ENCODE peak calls at places on chromosomes 2 and 18, in six cellular contexts. R is SK-N-SH, F is K562, W is H1, Y is HepG2, E is GM12892. M is an unnamed sample.

GRCh38 chr2:242051440-242051839 is 181.9 kb downstream of the RTP5 start:
- DNase-seq in R (no peak), F (no peak), W (no peak), Y (no peak), E (no peak), M (no peak)

GRCh38 chr2:65057391-65058052 is 1.3 kb downstream of the CEP68 start:
- DNase-seq in R (no peak), F (no peak), W (no peak), Y (peak), E (no peak), M (peak)

GRCh38 chr18:10131783-10132381 is 218.1 kb downstream of the VAPA start:
- DNase-seq in R (peak), F (no peak), W (no peak), Y (no peak), E (no peak), M (no peak)

GRCh38 chr2:237791977-237792727 is 6.4 kb upstream of the RBM44 start:
- DNase-seq in R (no peak), F (peak), W (peak), Y (peak), E (no peak), M (no peak)

GRCh38 chr18:48833701-48834394 is 116.9 kb downstream of the SMAD7 start:
- DNase-seq in R (no peak), F (no peak), W (no peak), Y (no peak), E (peak), M (peak)

GRCh38 chr2:239394346-239394945 is 6.4 kb downstream of the HDAC4 start:
- DNase-seq in R (no peak), F (no peak), W (no peak), Y (no peak), E (no peak), M (no peak)

GRCh38 chr2:111161971-111162370 is 41.3 kb downstream of the BCL2L11 start:
- DNase-seq in R (peak), F (no peak), W (no peak), Y (no peak), E (no peak), M (no peak)

GRCh38 chr2:201470821-201471731 is 19.5 kb downstream of the STRADB start:
- DNase-seq in R (no peak), F (no peak), W (no peak), Y (no peak), E (no peak), M (no peak)

GRCh38 chr2:118913805-118914645 is 28.0 kb upstream of the MARCO start:
- DNase-seq in R (no peak), F (no peak), W (no peak), Y (no peak), E (no peak), M (no peak)

GRCh38 chr2:118085173-118086023 is 2.9 kb upstream of the INSIG2 start:
- DNase-seq in R (no peak), F (no peak), W (no peak), Y (peak), E (no peak), M (no peak)

GRCh38 chr18:51890762-51891161 is 449.2 kb upstream of the DCC start:
- DNase-seq in R (no peak), F (no peak), W (no peak), Y (no peak), E (no peak), M (no peak)

GRCh38 chr2:219569041-219569440 is 2.3 kb downstream of the OBSL1 start:
- DNase-seq in R (no peak), F (no peak), W (no peak), Y (no peak), E (peak), M (no peak)

GRCh38 chr2:53356291-53356905 is 411.2 kb upstream of the CHAC2 start:
- DNase-seq in R (no peak), F (no peak), W (no peak), Y (no peak), E (no peak), M (no peak)
- TF ChIP-seq TAF1 in R (no peak), F (no peak), W (no peak), Y (no peak), E (no peak), M (no peak)

DNA sequence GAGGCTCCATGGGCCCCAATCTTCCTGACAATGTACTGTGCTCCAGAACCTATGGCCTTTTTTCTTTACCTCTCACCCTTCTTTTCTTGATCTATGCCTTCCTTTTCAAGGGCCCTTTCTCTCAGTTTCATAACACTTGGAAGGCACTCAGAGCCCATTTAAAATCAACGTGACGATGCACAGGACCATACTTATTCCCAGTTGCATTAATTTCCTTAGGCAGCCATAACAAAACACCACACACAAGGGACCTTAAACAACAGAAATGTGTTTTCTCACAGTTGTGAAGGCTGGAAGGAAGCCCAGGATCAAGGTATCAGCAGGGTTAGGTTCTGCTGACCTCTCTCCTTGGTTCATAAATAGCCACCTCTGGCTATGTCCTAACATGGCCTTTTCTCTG is 414.0 kb upstream of the TNP1 start:
- DNase-seq in R (no peak), F (no peak), W (no peak), Y (no peak), E (no peak), M (no peak)
- TF ChIP-seq POLR2AphosphoS5 in R (no peak), F (no peak), W (no peak), Y (no peak), E (no peak), M (no peak)

DNA sequence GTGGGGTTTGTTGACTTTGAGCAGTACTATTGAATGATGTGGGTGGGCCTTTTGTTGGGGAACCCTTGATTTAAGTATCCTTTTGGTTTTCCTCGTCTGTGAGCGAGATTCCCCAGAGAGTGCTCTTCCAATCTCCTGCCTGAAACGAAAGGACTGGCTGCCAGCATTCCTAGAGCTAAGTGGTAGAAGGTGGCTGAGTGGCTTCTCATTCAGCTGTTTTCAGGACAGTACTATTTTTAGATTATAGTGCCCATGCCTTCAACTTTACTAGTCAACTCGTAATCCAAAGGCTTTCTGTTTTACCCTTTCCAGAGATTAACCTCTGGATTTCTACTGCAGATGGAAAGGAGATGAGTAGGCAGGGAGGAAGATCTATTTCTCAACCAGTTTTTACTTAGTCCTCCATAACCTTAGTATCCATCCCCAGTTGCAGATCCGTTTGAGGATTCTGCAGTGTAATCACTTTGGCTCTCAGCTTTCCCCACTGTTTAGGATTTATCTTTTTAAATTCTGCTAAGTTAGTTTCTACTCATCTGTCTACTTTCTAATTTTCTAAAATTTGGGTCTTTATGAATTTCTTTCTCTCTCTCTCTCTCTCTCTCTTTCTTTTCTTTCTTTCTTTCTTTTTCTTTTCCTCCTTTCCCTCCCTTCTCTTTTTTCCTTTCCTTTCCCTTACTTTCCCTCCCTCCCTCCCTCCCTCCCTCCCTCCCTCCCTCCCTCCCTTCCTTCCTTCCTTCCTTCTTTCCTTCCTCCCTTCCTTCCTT is 9.2 kb downstream of the SLC4A1AP start:
- DNase-seq in R (no peak), F (no peak), W (no peak), Y (no peak), E (no peak), M (no peak)
- TF ChIP-seq TAF1 in R (no peak), F (no peak), W (no peak), Y (no peak), E (no peak), M (no peak)

GRCh38 chr2:23350026-23350791 is 34.8 kb upstream of the KLHL29 start:
- DNase-seq in R (peak), F (no peak), W (no peak), Y (no peak), E (no peak), M (no peak)

GRCh38 chr2:23354554-23354953 is 30.4 kb upstream of the KLHL29 start:
- DNase-seq in R (no peak), F (no peak), W (no peak), Y (no peak), E (peak), M (no peak)

GRCh38 chr2:23350792-23351355 is 34.1 kb upstream of the KLHL29 start:
- DNase-seq in R (no peak), F (no peak), W (no peak), Y (no peak), E (no peak), M (no peak)

GRCh38 chr2:23349508-23349907 is 35.5 kb upstream of the KLHL29 start:
- DNase-seq in R (no peak), F (no peak), W (no peak), Y (no peak), E (no peak), M (no peak)

GRCh38 chr2:23351388-23352141 is 33.4 kb upstream of the KLHL29 start:
- DNase-seq in R (peak), F (peak), W (peak), Y (peak), E (peak), M (peak)
- TF ChIP-seq POLR2AphosphoS5 in R (no peak), F (no peak), W (no peak), Y (no peak), E (no peak), M (no peak)

GRCh38 chr2:112626604-112627059 is 19.1 kb upstream of the SLC20A1 start:
- DNase-seq in R (peak), F (peak), W (no peak), Y (peak), E (peak), M (no peak)

GRCh38 chr2:112625474-112626114 is 20.1 kb upstream of the SLC20A1 start:
- DNase-seq in R (no peak), F (no peak), W (no peak), Y (no peak), E (no peak), M (no peak)

GRCh38 chr2:112621792-112622527 is 23.8 kb upstream of the SLC20A1 start:
- DNase-seq in R (no peak), F (no peak), W (no peak), Y (no peak), E (no peak), M (no peak)

GRCh38 chr2:112623913-112624777 is 21.6 kb upstream of the SLC20A1 start:
- DNase-seq in R (no peak), F (peak), W (no peak), Y (no peak), E (peak), M (no peak)

GRCh38 chr2:112622528-112622849 is 23.2 kb upstream of the SLC20A1 start:
- DNase-seq in R (no peak), F (no peak), W (no peak), Y (no peak), E (no peak), M (no peak)
- TF ChIP-seq TAF1 in R (no peak), F (no peak), W (no peak), Y (no peak), E (no peak), M (no peak)

GRCh38 chr18:67516432-67517223 is at the start of gene DSEL:
- DNase-seq in R (peak), F (peak), W (no peak), Y (peak), E (peak), M (peak)
- TF ChIP-seq POLR2AphosphoS5 in R (peak), F (no peak), W (no peak), Y (no peak), E (no peak), M (no peak)

M was measured in GM12891.